ENCODE peak calls at places on chromosomes 5 and 9, in ten cellular contexts. I, P, W, C, D, N, S, J, G and B are unnamed samples.

GRCh38 chr5:168613396-168613795 is 34.2 kb upstream of the PANK3 start:
- DNase-seq in I (no peak), P (no peak), W (no peak), C (no peak), D (no peak), N (no peak), S (no peak), J (no peak), G (no peak), B (no peak)

GRCh38 chr5:14161825-14162556 is 18.8 kb downstream of the TRIO start:
- DNase-seq in I (no peak), P (no peak), W (no peak), C (no peak), D (no peak), N (no peak), S (no peak), J (no peak), G (no peak), B (no peak)

GRCh38 chr5:151141535-151141934 is 16.0 kb downstream of the ANXA6 start:
- DNase-seq in I (no peak), P (no peak), W (no peak), C (no peak), D (peak; percentile 76), N (no peak), S (peak; percentile 45), J (no peak), G (peak; percentile 85), B (peak; percentile 82)

GRCh38 chr9:75964431-75964830 is 74.0 kb downstream of the PCSK5 start:
- DNase-seq in I (no peak), P (no peak), W (no peak), C (no peak), D (no peak), N (no peak), S (no peak), J (no peak), G (no peak), B (no peak)

GRCh38 chr5:146533260-146533857 is 17.4 kb upstream of the GPR151 start:
- DNase-seq in I (no peak), P (peak; percentile 71), W (peak; percentile 60), C (peak; percentile 61), D (peak; percentile 91), N (peak; percentile 44), S (peak; percentile 41), J (peak; percentile 52), G (peak; percentile 77), B (no peak)

GRCh38 chr5:65482280-65482726 is 583 bp upstream of the ADAMTS6 start:
- DNase-seq in I (no peak), P (peak; percentile 19), W (peak; percentile 12), C (peak; percentile 75), D (no peak), N (no peak), S (no peak), J (no peak), G (no peak), B (no peak)

GRCh38 chr5:97528941-97529340 is 345.9 kb upstream of the RIOK2 start:
- DNase-seq in I (no peak), P (no peak), W (no peak), C (peak; percentile 64), D (no peak), N (no peak), S (no peak), J (no peak), G (no peak), B (no peak)

GRCh38 chr9:107919263-107919662 is 429.7 kb upstream of the KLF4 start:
- DNase-seq in I (no peak), P (no peak), W (no peak), C (no peak), D (no peak), N (no peak), S (no peak), J (no peak), G (no peak), B (no peak)

GRCh38 chr5:126809932-126810331 is 33.0 kb downstream of the LMNB1 start:
- DNase-seq in I (no peak), P (no peak), W (no peak), C (no peak), D (no peak), N (no peak), S (no peak), J (no peak), G (no peak), B (no peak)

GRCh38 chr9:73079326-73079725 is 72.3 kb upstream of the ANXA1 start:
- DNase-seq in I (no peak), P (no peak), W (no peak), C (no peak), D (peak; percentile 49), N (no peak), S (no peak), J (no peak), G (no peak), B (no peak)

GRCh38 chr5:69049151-69049550 is 44.7 kb upstream of the SLC30A5 start:
- DNase-seq in I (no peak), P (no peak), W (no peak), C (no peak), D (no peak), N (no peak), S (no peak), J (no peak), G (no peak), B (no peak)

GRCh38 chr5:171599957-171600612 is 180.6 kb downstream of the FGF18 start:
- DNase-seq in I (peak; percentile 31), P (no peak), W (no peak), C (no peak), D (no peak), N (no peak), S (no peak), J (no peak), G (no peak), B (no peak)

DNA sequence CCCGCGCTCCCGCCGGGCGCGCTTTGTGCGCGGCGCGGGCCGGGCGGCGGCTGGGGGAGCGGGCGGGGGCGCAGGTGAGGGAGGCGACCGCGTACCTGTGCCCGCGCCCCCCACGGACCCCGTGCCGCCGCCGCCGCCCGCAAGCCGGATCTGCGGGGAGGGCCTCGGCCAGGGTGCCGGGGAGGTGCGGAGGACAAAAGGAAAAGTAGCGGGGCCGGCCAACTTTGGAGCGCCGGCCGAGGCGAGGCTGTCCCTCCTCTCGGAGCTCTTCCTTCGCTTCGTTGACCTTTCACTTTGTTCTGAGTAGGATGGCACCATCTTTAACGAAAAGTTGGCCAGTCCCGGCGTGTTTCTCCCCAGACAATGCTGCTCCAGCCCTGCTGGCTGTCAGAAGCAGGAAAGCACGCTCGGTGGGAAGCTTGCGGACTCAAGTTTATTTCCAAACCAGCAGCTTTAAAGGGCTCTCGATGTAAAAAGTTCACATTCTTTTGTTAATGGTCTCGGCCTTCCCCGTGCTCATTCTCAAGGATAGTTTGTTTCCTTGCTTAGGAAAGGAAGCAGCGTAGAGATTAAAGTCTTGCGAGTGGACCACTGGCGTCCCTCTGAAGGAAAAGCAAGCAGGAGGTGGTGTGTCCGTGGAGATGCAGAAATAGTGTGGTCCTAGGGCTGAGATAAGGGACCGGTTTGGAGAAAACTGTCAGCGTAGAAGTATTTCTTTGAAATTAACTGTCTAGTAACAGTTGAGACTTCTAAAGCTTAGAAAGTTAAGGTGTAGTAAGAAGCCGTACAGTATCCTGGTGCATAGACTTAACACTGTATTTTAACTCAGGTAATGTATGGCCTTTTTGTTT is 660 bp downstream of the EHMT1 start:
- DNase-seq in I (no peak), P (no peak), W (peak; percentile 52), C (peak; percentile 58), D (peak; percentile 51), N (no peak), S (no peak), J (no peak), G (peak; percentile 91), B (peak; percentile 73)
- TF ChIP-seq CTCF in I (no peak), P (no peak), W (no peak), C (no peak), D (no peak), N (no peak), S (no peak), J (no peak), G (no peak), B (no peak)

DNA sequence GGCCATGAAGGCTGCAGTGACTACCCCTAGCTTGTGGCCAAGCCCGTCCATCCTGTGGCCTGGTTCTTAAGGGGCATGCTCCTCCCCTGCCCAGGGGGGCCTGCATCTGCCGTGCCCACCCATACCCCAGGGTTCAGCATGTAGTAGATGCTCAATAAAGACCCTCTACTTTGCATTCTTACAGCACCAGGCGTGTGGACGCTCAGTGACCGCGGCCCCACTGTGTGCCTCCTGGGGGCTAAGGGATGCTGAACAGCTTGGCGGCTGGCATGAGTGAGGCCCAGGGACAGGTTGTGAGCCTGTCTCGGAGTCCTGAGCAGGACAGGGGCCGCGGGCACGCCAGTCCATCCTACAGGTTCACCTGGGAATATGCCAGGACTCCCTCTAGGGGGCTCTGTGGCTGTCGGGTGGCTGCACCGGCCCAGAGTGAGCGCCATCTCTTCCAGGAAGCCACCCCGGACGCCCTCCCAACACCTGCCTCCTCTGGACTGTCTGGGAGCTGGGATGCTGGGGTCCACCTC is 9.1 kb downstream of the NOTCH1 start:
- DNase-seq in I (no peak), P (no peak), W (no peak), C (no peak), D (peak; percentile 66), N (no peak), S (no peak), J (no peak), G (no peak), B (no peak)
- H3K4me1 ChIP-seq in I (peaks cover 87% of the 10 kb centered on the region), P (peaks cover 2% of the 10 kb centered on the region), W (peaks cover 76% of the 10 kb centered on the region), C (peaks cover 59% of the 10 kb centered on the region), D (no peaks in the 10 kb centered on the region), N (peaks cover 61% of the 10 kb centered on the region), S (peaks cover 3% of the 10 kb centered on the region), J (no peaks in the 10 kb centered on the region), G (peaks cover 98% of the 10 kb centered on the region), B (peaks cover 92% of the 10 kb centered on the region)

GRCh38 chr5:95857185-95857945 is 34.8 kb upstream of the GLRX start:
- DNase-seq in I (peak; percentile 90), P (no peak), W (peak; percentile 57), C (peak; percentile 97), D (no peak), N (no peak), S (peak; percentile 65), J (no peak), G (no peak), B (peak; percentile 95)
- TF ChIP-seq POLR2AphosphoS5 in I (no peak), P (no peak), W (no peak), C (peak; percentile 42), D (no peak), N (no peak), S (peak; percentile 80), J (no peak), G (peak; percentile 59), B (peak; percentile 55)

DNA sequence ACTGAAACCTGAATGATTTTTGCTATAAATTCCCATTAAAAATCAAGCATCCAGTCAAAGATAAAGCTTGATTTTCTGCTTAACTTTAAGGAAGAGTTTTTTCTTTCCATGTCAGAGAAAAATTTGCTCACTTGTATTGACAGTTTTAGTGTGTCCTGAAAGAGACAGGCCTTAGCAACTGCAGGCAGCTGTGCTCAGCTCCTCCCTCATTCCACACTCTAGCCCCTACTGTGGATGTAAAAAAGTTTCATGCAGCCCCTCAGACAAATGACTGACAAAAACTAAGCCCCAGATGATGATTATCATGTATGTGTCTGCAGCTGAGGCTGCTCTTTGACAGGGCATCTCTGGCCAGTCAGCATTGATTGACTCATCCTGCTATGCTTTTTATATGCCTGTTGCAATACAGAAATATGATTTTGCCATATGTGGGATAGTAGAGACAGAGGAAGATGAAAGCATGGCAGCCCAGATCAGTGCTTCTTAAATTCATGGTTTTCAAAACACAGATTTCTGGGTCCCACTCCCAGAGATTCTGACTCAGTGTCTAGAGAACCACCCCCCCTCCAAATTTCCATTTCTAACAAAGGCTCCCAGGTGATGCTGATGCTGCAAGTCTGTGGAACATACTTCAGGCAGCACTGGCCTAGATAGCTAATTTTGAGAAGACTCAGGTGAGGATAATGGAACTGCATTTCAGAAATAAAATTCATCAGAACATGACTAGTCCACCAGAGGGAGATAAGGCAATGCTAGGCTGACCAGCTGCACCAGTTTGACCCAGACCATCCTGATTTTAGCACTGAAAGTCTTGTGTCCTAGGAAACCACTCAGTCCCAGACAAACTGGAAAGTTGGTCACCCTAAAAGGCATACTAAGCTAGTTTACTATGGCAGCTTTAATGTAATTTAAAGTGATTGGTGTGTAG is 298.7 kb upstream of the KCNN2 start:
- DNase-seq in I (no peak), P (no peak), W (no peak), C (no peak), D (no peak), N (no peak), S (no peak), J (no peak), G (no peak), B (no peak)
- TF ChIP-seq CTCF in I (no peak), P (no peak), W (no peak), C (no peak), D (peak; percentile 34), N (no peak), S (no peak), J (no peak), G (no peak), B (no peak)